ENCODE peak calls at places on chromosomes 5 and 9, in six cellular contexts. One of them, this sample, is unnamed.

GRCh38 chr5:180596668-180597231 is 5.5 kb upstream of the SCGB3A1 start:
- DNase-seq in fibroblast of the aortic adventitia: no peak
- DNase-seq in fibroblast of lung: no peak
- DNase-seq in BJ: no peak
- DNase-seq in keratinocyte: no peak
- DNase-seq in Peyer's patch: no peak
- DNase-seq in this sample: no peak

GRCh38 chr5:102666164-102666951 is 88.7 kb upstream of the PAM start:
- DNase-seq in fibroblast of the aortic adventitia: no peak
- DNase-seq in keratinocyte: no peak
- DNase-seq in BJ: no peak
- DNase-seq in fibroblast of lung: no peak
- DNase-seq in Peyer's patch: no peak
- DNase-seq in this sample: no peak

GRCh38 chr5:125823572-125823971 is 599.6 kb upstream of the GRAMD2B start:
- DNase-seq in Peyer's patch: no peak
- DNase-seq in fibroblast of lung: peak
- DNase-seq in keratinocyte: no peak
- DNase-seq in fibroblast of the aortic adventitia: peak
- DNase-seq in BJ: no peak
- DNase-seq in this sample: peak

GRCh38 chr9:129650680-129651235 is 8.8 kb upstream of the ASB6 start:
- DNase-seq in fibroblast of the aortic adventitia: no peak
- DNase-seq in BJ: no peak
- DNase-seq in keratinocyte: no peak
- DNase-seq in fibroblast of lung: no peak
- DNase-seq in Peyer's patch: no peak
- DNase-seq in this sample: no peak

GRCh38 chr5:62486672-62487071 is 74.1 kb downstream of the IPO11 start:
- DNase-seq in BJ: no peak
- DNase-seq in keratinocyte: no peak
- DNase-seq in fibroblast of lung: no peak
- DNase-seq in Peyer's patch: no peak
- DNase-seq in fibroblast of the aortic adventitia: no peak
- DNase-seq in this sample: no peak

GRCh38 chr5:115336201-115336720 is 39.8 kb upstream of the CCDC112 start:
- DNase-seq in keratinocyte: no peak
- DNase-seq in fibroblast of the aortic adventitia: no peak
- DNase-seq in fibroblast of lung: peak
- DNase-seq in Peyer's patch: no peak
- DNase-seq in BJ: no peak
- DNase-seq in this sample: no peak

GRCh38 chr5:124411089-124411488 is 335.4 kb downstream of the ZNF608 start:
- DNase-seq in Peyer's patch: no peak
- DNase-seq in fibroblast of the aortic adventitia: peak
- DNase-seq in fibroblast of lung: peak
- DNase-seq in BJ: no peak
- DNase-seq in keratinocyte: no peak
- DNase-seq in this sample: no peak

GRCh38 chr5:164600166-164600715 is 1094.8 kb downstream of the MAT2B start:
- DNase-seq in fibroblast of the aortic adventitia: peak
- DNase-seq in keratinocyte: no peak
- DNase-seq in Peyer's patch: no peak
- DNase-seq in BJ: no peak
- DNase-seq in fibroblast of lung: peak
- DNase-seq in this sample: peak

GRCh38 chr9:131582466-131583341 is 37.4 kb downstream of the PRRT1B start:
- DNase-seq in Peyer's patch: no peak
- DNase-seq in keratinocyte: no peak
- DNase-seq in BJ: no peak
- DNase-seq in fibroblast of the aortic adventitia: no peak
- DNase-seq in fibroblast of lung: no peak
- DNase-seq in this sample: no peak

GRCh38 chr9:99814359-99814758 is 7.3 kb upstream of the NR4A3 start:
- DNase-seq in fibroblast of the aortic adventitia: no peak
- DNase-seq in fibroblast of lung: no peak
- DNase-seq in keratinocyte: no peak
- DNase-seq in Peyer's patch: no peak
- DNase-seq in BJ: no peak
- DNase-seq in this sample: no peak

GRCh38 chr9:99809586-99810357 is 11.9 kb upstream of the NR4A3 start:
- DNase-seq in keratinocyte: no peak
- DNase-seq in fibroblast of lung: no peak
- DNase-seq in BJ: no peak
- DNase-seq in fibroblast of the aortic adventitia: peak
- DNase-seq in Peyer's patch: no peak
- DNase-seq in this sample: peak

GRCh38 chr9:99811172-99811571 is 10.5 kb upstream of the NR4A3 start:
- DNase-seq in BJ: no peak
- DNase-seq in fibroblast of the aortic adventitia: no peak
- DNase-seq in keratinocyte: no peak
- DNase-seq in Peyer's patch: no peak
- DNase-seq in fibroblast of lung: no peak
- DNase-seq in this sample: no peak

GRCh38 chr9:99813739-99814138 is 7.9 kb upstream of the NR4A3 start:
- DNase-seq in Peyer's patch: no peak
- DNase-seq in BJ: no peak
- DNase-seq in keratinocyte: no peak
- DNase-seq in fibroblast of the aortic adventitia: no peak
- DNase-seq in fibroblast of lung: no peak
- DNase-seq in this sample: no peak

DNA sequence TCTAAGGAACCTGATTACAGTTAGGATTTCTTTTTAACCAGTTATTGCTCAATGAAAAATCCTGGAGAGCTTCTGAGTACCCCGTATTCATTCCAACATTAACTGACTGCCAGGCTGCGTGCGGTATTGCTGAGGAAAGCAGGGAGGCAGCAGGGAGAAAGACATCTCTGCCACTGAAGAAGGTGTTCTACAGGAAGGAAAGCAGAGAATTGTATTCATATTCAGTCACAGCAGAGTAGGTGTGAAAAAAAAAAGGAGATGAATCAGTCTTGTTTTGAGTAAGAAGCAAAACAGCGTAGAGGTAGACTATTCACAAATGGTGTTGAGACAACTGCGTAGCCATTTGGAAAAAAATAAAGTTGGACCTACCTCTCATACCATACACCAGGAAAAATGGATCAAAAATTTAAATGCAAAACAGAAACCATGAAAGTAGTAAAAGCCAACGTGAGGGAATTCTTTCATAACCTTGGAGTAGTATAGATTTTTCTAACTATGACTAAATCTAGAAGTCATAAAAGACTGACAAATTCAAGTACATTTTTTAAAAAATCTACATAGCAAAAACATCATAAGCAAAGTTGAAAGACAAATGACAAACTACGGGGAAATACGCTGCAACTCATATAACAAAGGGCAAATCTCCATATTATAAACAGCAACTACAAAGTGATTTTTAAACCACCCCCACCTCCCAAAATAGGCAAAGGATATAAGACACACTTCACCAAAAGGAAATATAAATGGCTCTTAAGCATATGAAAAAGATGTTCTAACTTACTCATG is 9.9 kb upstream of the NR4A3 start:
- DNase-seq in Peyer's patch: no peak
- DNase-seq in fibroblast of the aortic adventitia: no peak
- DNase-seq in BJ: no peak
- DNase-seq in keratinocyte: no peak
- DNase-seq in fibroblast of lung: no peak
- DNase-seq in this sample: no peak
- H3K4me3 ChIP-seq in Peyer's patch: no peak
- H3K4me3 ChIP-seq in fibroblast of the aortic adventitia: no peak
- H3K4me3 ChIP-seq in BJ: no peak
- H3K4me3 ChIP-seq in keratinocyte: no peak
- H3K4me3 ChIP-seq in fibroblast of lung: no peak
- H3K4me3 ChIP-seq in this sample: no peak

DNA sequence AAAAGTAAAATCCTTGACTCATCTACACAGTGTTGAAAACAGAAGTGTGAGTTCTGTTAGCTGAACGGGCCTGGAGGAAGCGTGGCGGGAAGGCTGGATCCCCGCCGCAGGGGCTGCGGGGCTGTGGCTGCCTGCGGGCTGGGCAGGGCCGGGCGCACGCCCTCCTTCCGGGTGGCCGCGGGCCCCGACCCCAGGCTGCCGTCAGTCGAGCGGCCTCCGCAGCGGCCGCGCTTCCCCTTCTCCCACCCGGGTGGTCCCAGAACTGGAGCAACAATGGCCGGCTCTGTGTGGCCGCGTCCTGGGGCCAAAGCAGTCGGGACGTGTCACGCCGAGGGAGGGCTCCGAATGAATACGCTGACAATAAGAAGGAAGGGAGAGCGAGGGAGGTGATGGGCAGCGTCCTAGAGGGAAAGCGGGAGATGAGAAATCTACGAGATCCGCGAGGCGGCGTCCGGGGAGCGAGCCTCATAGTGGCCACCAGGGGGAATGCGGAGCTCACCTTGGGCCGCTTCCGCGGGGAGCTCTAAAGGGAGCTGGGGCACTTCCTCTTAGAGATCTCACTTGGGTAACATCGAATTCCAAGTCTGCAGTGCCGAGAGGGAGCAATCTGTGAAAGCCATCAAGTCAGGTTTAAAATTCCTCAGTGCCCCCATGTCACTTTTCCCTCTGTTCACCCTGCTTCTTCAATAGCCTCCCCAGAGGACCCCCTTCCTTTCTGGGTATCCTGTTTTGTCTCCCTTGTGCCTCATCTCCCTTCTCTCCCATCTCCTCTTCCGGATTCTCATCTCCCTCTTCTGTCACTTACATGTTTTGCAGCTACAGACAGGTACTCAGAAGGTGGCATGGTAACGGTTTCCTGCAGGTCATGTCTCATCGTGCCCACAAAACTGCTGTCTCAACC is 83.9 kb downstream of the SLC1A3 start:
- DNase-seq in fibroblast of the aortic adventitia: peak
- DNase-seq in Peyer's patch: peak
- DNase-seq in fibroblast of lung: peak
- DNase-seq in BJ: no peak
- DNase-seq in keratinocyte: peak
- DNase-seq in this sample: peak
- H3K4me3 ChIP-seq in fibroblast of the aortic adventitia: peak
- H3K4me3 ChIP-seq in Peyer's patch: peak
- H3K4me3 ChIP-seq in fibroblast of lung: peak
- H3K4me3 ChIP-seq in BJ: peak
- H3K4me3 ChIP-seq in keratinocyte: peak
- H3K4me3 ChIP-seq in this sample: peak

DNA sequence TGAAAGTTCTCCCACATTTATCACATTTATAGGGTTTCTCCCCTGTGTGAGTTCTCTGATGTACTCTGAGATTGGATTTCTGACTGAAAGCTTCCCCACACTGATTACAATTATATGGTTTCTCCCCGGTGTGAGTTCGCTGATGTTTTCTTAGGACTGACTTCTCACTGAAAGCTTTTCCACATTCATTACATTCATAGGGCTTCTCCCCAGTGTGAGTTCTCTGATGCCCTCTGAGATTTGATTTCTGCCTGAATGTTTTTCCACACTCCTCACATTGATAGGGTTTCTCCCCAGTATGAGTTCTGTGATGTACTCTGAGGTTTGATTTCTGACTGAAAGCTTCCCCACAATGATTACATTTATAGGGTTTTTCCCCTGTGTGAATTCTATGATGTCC is 36.3 kb downstream of the ZNF782 start:
- DNase-seq in Peyer's patch: no peak
- DNase-seq in fibroblast of lung: no peak
- DNase-seq in BJ: no peak
- DNase-seq in fibroblast of the aortic adventitia: no peak
- DNase-seq in keratinocyte: no peak
- DNase-seq in this sample: no peak
- H3K4me3 ChIP-seq in Peyer's patch: no peak
- H3K4me3 ChIP-seq in fibroblast of lung: no peak
- H3K4me3 ChIP-seq in BJ: no peak
- H3K4me3 ChIP-seq in fibroblast of the aortic adventitia: no peak
- H3K4me3 ChIP-seq in keratinocyte: no peak
- H3K4me3 ChIP-seq in this sample: no peak

DNA sequence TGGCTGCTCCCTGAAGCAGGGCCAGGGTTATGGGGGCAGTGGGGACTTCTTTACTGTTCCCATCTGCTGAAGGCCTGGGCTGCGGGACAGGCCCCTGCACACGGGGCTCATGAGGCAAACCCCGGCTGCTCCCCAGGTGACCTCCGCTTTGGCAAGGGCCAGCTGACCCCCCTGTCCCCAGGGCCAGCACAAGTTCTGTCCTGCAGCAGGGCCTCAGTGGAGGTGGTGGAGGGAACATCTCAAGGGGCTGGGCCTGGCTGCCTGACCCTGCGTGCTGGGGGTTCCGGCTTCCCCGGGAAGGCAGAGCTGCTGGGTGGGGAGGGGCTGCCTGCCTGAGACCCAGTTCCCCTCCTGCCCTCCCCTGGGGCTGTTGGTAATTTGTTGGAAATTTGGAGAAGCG is 67.4 kb upstream of the RNU6ATAC start:
- DNase-seq in keratinocyte: no peak
- DNase-seq in BJ: no peak
- DNase-seq in fibroblast of the aortic adventitia: no peak
- DNase-seq in Peyer's patch: no peak
- DNase-seq in fibroblast of lung: no peak
- DNase-seq in this sample: no peak
- H3K4me3 ChIP-seq in keratinocyte: no peak
- H3K4me3 ChIP-seq in BJ: no peak
- H3K4me3 ChIP-seq in fibroblast of the aortic adventitia: no peak
- H3K4me3 ChIP-seq in Peyer's patch: no peak
- H3K4me3 ChIP-seq in fibroblast of lung: no peak
- H3K4me3 ChIP-seq in this sample: no peak

GRCh38 chr5:108729306-108729645 is 18.4 kb upstream of the FER start:
- DNase-seq in fibroblast of lung: peak
- DNase-seq in keratinocyte: no peak
- DNase-seq in Peyer's patch: no peak
- DNase-seq in BJ: no peak
- DNase-seq in fibroblast of the aortic adventitia: no peak
- DNase-seq in this sample: no peak
- H3K4me3 ChIP-seq in fibroblast of lung: no peak
- H3K4me3 ChIP-seq in keratinocyte: no peak
- H3K4me3 ChIP-seq in Peyer's patch: no peak
- H3K4me3 ChIP-seq in BJ: no peak
- H3K4me3 ChIP-seq in fibroblast of the aortic adventitia: no peak
- H3K4me3 ChIP-seq in this sample: no peak

GRCh38 chr5:160555836-160556660 is 134.4 kb downstream of the PTTG1 start:
- DNase-seq in fibroblast of lung: no peak
- DNase-seq in keratinocyte: no peak
- DNase-seq in Peyer's patch: no peak
- DNase-seq in fibroblast of the aortic adventitia: no peak
- DNase-seq in BJ: no peak
- DNase-seq in this sample: no peak
- H3K4me3 ChIP-seq in fibroblast of lung: no peak
- H3K4me3 ChIP-seq in keratinocyte: no peak
- H3K4me3 ChIP-seq in Peyer's patch: no peak
- H3K4me3 ChIP-seq in fibroblast of the aortic adventitia: no peak
- H3K4me3 ChIP-seq in BJ: no peak
- H3K4me3 ChIP-seq in this sample: no peak

DNA sequence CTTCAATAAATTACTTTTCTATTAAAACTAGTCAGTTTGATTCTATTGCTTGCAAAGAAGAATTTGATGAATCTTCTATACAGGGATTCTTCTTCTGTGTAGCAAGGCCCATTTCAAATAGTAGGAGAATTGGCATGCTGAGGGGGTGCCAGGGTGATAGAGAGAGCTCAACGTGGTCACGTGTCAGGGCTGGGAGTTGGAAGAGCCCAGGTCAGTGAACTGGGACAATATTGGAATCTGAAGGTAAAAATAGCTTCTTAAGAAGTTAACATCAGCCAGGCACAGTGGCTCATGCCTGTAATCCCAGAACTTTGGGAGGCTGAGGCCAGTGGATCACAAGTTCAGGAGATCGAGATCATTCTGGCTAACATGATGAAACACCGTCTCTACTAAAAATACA is 64.1 kb upstream of the TLE1 start:
- DNase-seq in keratinocyte: no peak
- DNase-seq in fibroblast of the aortic adventitia: no peak
- DNase-seq in Peyer's patch: no peak
- DNase-seq in fibroblast of lung: no peak
- DNase-seq in BJ: no peak
- DNase-seq in this sample: no peak
- H3K4me3 ChIP-seq in keratinocyte: no peak
- H3K4me3 ChIP-seq in fibroblast of the aortic adventitia: no peak
- H3K4me3 ChIP-seq in Peyer's patch: no peak
- H3K4me3 ChIP-seq in fibroblast of lung: no peak
- H3K4me3 ChIP-seq in BJ: no peak
- H3K4me3 ChIP-seq in this sample: no peak

This sample was measured in MG63.